ENCODE peak calls at places on chromosome 3, in four cellular contexts. N is H1, F is GM12878, J is SK-N-SH. G is an unnamed sample.

GRCh38 chr3:145681132-145681531 is 479.9 kb downstream of the PLOD2 start:
- DNase-seq in N (no peak), F (no peak), J (no peak), G (no peak)

GRCh38 chr3:179768080-179768479 is 115.2 kb downstream of the USP13 start:
- DNase-seq in F (no peak), J (peak), N (peak), G (peak)

GRCh38 chr3:53113293-53114010 is 16.8 kb downstream of the RFT1 start:
- DNase-seq in N (no peak), J (no peak), F (no peak), G (no peak)

GRCh38 chr3:23183731-23184130 is 19.4 kb upstream of the UBE2E2 start:
- DNase-seq in J (peak), F (no peak), N (peak), G (peak)

GRCh38 chr3:15682766-15683165 is 81.2 kb downstream of the BTD start:
- DNase-seq in F (no peak), N (no peak), J (no peak), G (no peak)

GRCh38 chr3:172171396-172172075 is 132.2 kb downstream of the FNDC3B start:
- DNase-seq in F (no peak), J (no peak), N (no peak), G (no peak)

GRCh38 chr3:102085431-102086226 is 236.3 kb downstream of the NFKBIZ start:
- DNase-seq in J (no peak), N (no peak), F (no peak), G (no peak)

GRCh38 chr3:11306815-11307589 is 34.8 kb downstream of the ATG7 start:
- DNase-seq in F (no peak), J (no peak), N (no peak), G (no peak)

GRCh38 chr3:153959321-153959717 is 161.9 kb upstream of the ARHGEF26 start:
- DNase-seq in F (no peak), J (peak), N (no peak), G (no peak)

GRCh38 chr3:138173769-138174420 is 826 bp downstream of the DBR1 start:
- DNase-seq in J (peak), N (no peak), F (no peak), G (peak)

GRCh38 chr3:195549931-195550519 is 6.9 kb upstream of the PPP1R2 start:
- DNase-seq in N (no peak), F (peak), J (no peak), G (no peak)

GRCh38 chr3:146581877-146582508 is 23.2 kb downstream of the PLSCR5 start:
- DNase-seq in N (no peak), F (no peak), J (no peak), G (no peak)

GRCh38 chr3:14488286-14489036 is 51.7 kb downstream of the GRIP2 start:
- DNase-seq in J (no peak), N (no peak), F (no peak), G (no peak)
- TF ChIP-seq NRF1 in J (no peak), N (no peak), F (no peak), G (no peak)

GRCh38 chr3:38164966-38165721 is at the start of gene OXSR1:
- DNase-seq in N (peak), F (peak), J (peak), G (peak)

GRCh38 chr3:38163117-38163870 is 2.0 kb upstream of the OXSR1 start:
- DNase-seq in J (no peak), F (no peak), N (no peak), G (peak)

GRCh38 chr3:38168151-38168987 is 3.0 kb downstream of the OXSR1 start:
- DNase-seq in J (no peak), F (no peak), N (no peak), G (no peak)

GRCh38 chr3:38164136-38164965 is 986 bp upstream of the OXSR1 start:
- DNase-seq in F (no peak), N (no peak), J (no peak), G (no peak)

GRCh38 chr3:38165722-38166387 is 518 bp downstream of the OXSR1 start:
- DNase-seq in J (no peak), N (no peak), F (no peak), G (peak)
- TF ChIP-seq EP300 in J (no peak), N (no peak), F (no peak), G (no peak)

DNA sequence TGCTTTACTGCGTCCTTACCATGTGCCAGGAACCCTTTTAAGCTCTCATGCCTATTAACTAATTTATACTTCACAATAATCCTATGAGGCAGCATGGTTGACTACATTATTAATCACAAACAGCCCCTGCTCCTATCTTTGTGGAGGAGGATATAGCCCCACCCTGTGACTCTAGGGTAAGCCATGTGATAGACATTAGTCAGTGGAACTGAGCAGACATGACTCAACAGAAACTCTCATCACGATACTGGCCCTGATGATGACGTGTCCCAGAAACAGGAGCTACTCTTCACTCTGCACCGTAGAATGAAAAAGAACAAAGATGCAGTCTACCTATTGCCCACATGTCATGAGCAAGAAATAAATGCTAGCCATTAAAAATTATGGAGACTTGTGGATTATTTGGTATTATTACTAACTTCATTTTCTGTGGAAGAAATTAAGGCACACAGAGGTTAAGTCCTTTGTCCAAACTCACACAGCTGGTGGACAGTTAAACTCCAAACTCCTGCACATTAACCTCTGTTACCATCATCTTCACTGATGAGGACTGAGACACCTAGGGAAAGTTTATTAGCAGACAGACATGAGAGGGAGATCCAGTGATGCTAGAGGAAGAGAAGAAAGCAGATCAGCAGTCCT is 51.2 kb downstream of the CFAP20DC start:
- DNase-seq in J (peak), F (no peak), N (no peak), G (peak)
- TF ChIP-seq NRF1 in J (no peak), F (no peak), N (no peak), G (no peak)

GRCh38 chr3:44430466-44430865 is 47.0 kb downstream of the ZNF445 start:
- DNase-seq in J (no peak), F (no peak), N (no peak), G (no peak)

GRCh38 chr3:44428910-44429309 is 48.6 kb downstream of the ZNF445 start:
- DNase-seq in N (no peak), J (no peak), F (no peak), G (no peak)

GRCh38 chr3:44427683-44428082 is 49.8 kb downstream of the ZNF445 start:
- DNase-seq in J (no peak), F (no peak), N (no peak), G (peak)

GRCh38 chr3:44424758-44425157 is 52.7 kb downstream of the ZNF445 start:
- DNase-seq in N (no peak), F (no peak), J (no peak), G (no peak)

DNA sequence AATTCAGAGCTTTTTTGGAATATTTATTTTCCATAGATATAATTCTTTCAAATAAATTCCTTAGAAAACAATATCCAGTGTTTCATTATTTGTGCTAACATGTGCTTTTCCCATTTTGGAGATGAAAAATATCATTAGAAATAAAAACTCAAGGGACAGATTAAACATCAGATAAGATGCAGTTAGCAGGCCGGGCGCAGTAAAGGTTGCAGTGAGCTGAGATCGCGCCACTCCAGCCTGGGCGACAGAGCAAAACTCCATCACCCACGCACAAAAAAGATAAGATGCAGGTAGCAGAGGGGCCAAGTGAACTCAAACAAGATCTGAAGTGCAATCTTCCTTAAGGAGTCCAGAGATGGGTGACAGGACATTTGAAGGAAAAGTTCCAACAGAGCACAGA is 48.0 kb downstream of the ZNF445 start:
- DNase-seq in F (no peak), J (no peak), N (no peak), G (no peak)
- TF ChIP-seq EP300 in F (no peak), J (no peak), N (no peak), G (no peak)

DNA sequence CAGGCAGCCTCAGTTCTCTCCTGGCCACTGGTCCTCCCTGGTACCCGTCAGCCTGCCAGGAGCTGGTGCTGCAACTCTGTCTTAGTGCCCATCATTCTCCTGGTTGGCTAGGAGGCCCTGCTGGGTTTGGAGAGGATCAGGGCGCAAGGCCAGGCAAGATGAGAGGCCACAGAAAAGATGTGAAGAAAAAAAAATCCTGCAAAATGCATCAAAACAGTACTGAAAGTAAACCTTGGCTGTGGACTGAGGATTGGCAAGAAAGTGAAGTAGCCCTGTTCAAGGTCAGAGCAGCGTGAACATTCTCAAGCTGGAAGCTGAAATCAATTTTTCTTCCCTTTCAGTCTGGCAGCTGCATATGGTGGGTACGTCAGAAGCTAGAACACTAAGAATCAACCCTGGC is 74.2 kb downstream of the GTF2E1 start:
- DNase-seq in F (no peak), N (no peak), J (no peak), G (no peak)
- TF ChIP-seq NRF1 in F (no peak), N (no peak), J (no peak), G (no peak)

GRCh38 chr3:7504886-7505775 is 644.2 kb downstream of the GRM7 start:
- DNase-seq in N (no peak), F (no peak), J (no peak), G (no peak)
- TF ChIP-seq EP300 in N (no peak), F (no peak), J (no peak), G (no peak)